ENCODE peak calls at places on chromosomes 6 and 20, in six cellular contexts. X, M, A, C, Z and B are unnamed samples. For H3K4me1, the result is how much of the 10 kb centered on the place peaks cover.

GRCh38 chr6:155270566-155271091 is 6.8 kb downstream of the CLDN20 start:
- DNase-seq in X (no peak), M (no peak), A (no peak), C (no peak), Z (peak), B (no peak)

GRCh38 chr20:34570859-34571306 is 12.4 kb downstream of the MAP1LC3A start:
- DNase-seq in X (no peak), M (peak), A (no peak), C (no peak), Z (no peak), B (peak)

GRCh38 chr6:52293067-52293466 is 8.5 kb upstream of the MCM3 start:
- DNase-seq in X (no peak), M (no peak), A (peak), C (no peak), Z (no peak), B (no peak)

GRCh38 chr6:21587182-21587924 is 6.2 kb upstream of the SOX4 start:
- DNase-seq in X (peak), M (peak), A (peak), C (peak), Z (peak), B (peak)

GRCh38 chr20:10312111-10312510 is 93.5 kb downstream of the SNAP25 start:
- DNase-seq in X (no peak), M (no peak), A (no peak), C (no peak), Z (no peak), B (peak)

GRCh38 chr6:3310051-3310448 is 51.3 kb downstream of the PSMG4 start:
- DNase-seq in X (no peak), M (no peak), A (no peak), C (no peak), Z (no peak), B (no peak)

GRCh38 chr6:159213401-159213800 is 44.2 kb downstream of the FNDC1 start:
- DNase-seq in X (no peak), M (no peak), A (no peak), C (no peak), Z (no peak), B (peak)

GRCh38 chr6:63643862-63644261 is 8.3 kb downstream of the PHF3 start:
- DNase-seq in X (no peak), M (no peak), A (no peak), C (peak), Z (no peak), B (peak)

GRCh38 chr6:33276864-33277662 is at the start of gene B3GALT4:
- DNase-seq in X (no peak), M (peak), A (peak), C (no peak), Z (peak), B (peak)

GRCh38 chr6:132865364-132865763 is 51.0 kb downstream of the RPS12 start:
- DNase-seq in X (no peak), M (no peak), A (no peak), C (no peak), Z (no peak), B (no peak)

GRCh38 chr20:52482049-52482448 is 290.5 kb upstream of the ZFP64 start:
- DNase-seq in X (no peak), M (no peak), A (no peak), C (no peak), Z (no peak), B (peak)

GRCh38 chr20:38685853-38686473 is 38.3 kb upstream of the SLC32A1 start:
- DNase-seq in X (no peak), M (peak), A (no peak), C (peak), Z (peak), B (peak)

GRCh38 chr6:131136021-131136847 is 967 bp downstream of the AKAP7 start:
- DNase-seq in X (no peak), M (peak), A (no peak), C (no peak), Z (no peak), B (peak)

GRCh38 chr20:1209447-1210387 is 6.5 kb downstream of the C20orf202 start:
- DNase-seq in X (peak), M (peak), A (no peak), C (no peak), Z (no peak), B (peak)

GRCh38 chr6:20159098-20159497 is 53.2 kb downstream of the MBOAT1 start:
- DNase-seq in X (no peak), M (no peak), A (no peak), C (no peak), Z (no peak), B (no peak)

GRCh38 chr6:78629154-78629721 is 238.1 kb upstream of the IRAK1BP1 start:
- DNase-seq in X (no peak), M (no peak), A (peak), C (no peak), Z (no peak), B (peak)

GRCh38 chr6:165245287-165245686 is 64.1 kb downstream of the C6orf118 start:
- DNase-seq in X (no peak), M (peak), A (peak), C (no peak), Z (peak), B (peak)

GRCh38 chr6:131979515-131980337 is 28.6 kb upstream of the CCN2 start:
- DNase-seq in X (no peak), M (peak), A (no peak), C (no peak), Z (no peak), B (peak)

DNA sequence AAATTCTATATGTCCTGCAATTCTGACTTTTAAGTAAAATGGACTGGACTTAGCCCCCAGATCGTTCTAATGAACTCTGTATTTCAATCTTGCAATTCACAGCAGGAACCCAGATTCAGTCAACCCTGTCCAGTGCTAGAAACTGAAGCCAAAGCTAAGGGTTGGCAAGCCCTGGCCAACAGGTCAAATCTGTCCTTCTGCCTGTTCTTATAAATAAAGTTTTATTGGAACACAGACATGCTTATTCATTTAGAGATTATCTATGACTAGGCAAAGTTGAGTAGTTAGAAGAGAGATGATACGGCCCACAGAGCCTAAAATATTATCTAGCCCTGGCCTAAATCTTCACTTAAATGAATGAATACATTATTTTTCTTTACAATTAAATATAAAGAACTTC is 339.2 kb upstream of the JARID2 start:
- DNase-seq in X (no peak), M (no peak), A (no peak), C (no peak), Z (no peak), B (no peak)
- H3K9ac ChIP-seq in X (no peak), M (no peak), A (no peak), C (no peak), Z (no peak), B (no peak)

DNA sequence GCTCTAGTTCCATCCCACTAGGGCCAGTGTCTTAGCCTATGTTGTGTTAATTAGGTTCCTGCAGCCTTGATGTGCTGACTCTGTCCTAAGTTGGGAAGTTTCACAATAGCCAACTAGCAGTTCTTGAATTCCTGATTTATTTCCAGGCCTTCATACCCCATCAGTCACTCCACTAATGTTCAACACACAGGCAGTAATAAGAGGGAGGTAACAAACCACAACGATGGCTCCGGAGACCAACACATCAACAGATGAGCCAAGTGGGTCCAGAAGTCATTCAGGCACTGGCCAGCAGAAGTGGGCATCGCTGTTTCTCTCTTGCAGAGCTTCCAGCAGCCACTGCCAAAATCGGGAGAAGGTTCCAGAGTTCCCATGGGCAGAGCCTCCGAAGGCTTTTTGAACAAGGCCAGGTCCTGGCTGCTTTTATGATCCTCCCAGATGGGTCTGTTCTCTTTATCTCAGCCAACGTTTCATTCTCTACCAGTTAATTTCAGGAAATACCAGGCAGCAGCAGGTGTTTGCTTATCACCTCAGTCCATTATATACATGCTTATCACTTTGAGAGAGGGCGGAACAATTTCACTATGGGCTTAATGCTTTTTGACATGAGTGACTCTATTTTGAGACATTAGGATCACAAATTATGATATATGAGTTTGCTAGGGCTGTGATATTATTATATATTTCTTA is 48.5 kb upstream of the NOP56 start:
- DNase-seq in X (no peak), M (no peak), A (peak), C (no peak), Z (no peak), B (no peak)
- H3K4me1 ChIP-seq in X (under half), M (under half), A (under half), C (under half), Z (under half), B (under half)

DNA sequence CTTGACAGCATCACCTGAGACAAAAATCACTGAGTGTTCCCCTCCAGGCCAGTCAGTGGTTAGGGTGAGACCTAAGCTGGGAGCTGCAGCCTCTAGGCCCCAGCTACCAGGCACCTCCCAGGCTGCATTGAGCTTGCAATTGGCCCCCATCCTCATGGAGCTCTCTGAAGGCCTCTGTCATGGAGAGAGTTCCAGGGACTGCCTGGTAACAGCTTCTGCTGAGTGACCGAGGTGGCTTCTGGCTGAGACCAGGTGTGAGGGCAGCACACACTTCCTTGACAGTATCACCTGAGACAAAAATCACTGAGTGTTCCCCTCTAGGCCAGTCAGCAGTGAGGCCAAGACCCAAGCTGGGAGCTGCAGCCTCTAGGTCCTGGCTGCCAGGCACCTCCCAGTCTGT is 283.0 kb downstream of the SMOC2 start:
- DNase-seq in X (no peak), M (no peak), A (no peak), C (no peak), Z (no peak), B (no peak)
- TF ChIP-seq EZH2phosphoT487 in X (no peak), M (no peak), A (no peak), C (no peak), Z (no peak), B (no peak)

GRCh38 chr20:23455641-23456040 is 3.0 kb upstream of the CST11 start:
- DNase-seq in X (no peak), M (no peak), A (no peak), C (no peak), Z (no peak), B (no peak)

GRCh38 chr20:23453944-23454543 is 1.4 kb upstream of the CST11 start:
- DNase-seq in X (no peak), M (no peak), A (no peak), C (no peak), Z (no peak), B (no peak)

GRCh38 chr20:23454816-23455215 is 2.1 kb upstream of the CST11 start:
- DNase-seq in X (no peak), M (no peak), A (no peak), C (no peak), Z (no peak), B (no peak)

GRCh38 chr20:23456873-23457272 is 4.2 kb upstream of the CST11 start:
- DNase-seq in X (no peak), M (no peak), A (no peak), C (no peak), Z (no peak), B (no peak)

DNA sequence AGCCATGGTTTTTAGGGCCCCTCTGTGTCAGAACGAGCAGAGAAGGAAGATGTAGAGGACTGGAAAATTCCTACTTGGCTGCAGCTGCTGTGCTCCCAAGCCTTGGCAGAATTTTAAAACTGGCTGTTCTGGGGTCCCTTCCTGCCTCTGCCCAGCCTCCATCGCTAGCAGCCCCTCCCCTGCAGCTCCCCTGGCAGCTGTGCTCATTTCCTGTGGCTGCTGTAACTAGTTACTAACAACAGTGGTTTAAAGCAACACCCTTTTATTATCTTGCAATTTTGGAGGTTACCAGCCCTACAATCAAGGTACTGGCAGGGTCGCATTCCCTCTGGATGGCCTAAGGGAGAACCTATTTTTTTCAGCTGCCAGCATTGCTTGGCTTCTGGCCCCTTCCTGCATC is 3.7 kb upstream of the CST11 start:
- DNase-seq in X (no peak), M (no peak), A (no peak), C (no peak), Z (no peak), B (no peak)
- H3K9ac ChIP-seq in X (no peak), M (no peak), A (no peak), C (no peak), Z (no peak), B (no peak)

DNA sequence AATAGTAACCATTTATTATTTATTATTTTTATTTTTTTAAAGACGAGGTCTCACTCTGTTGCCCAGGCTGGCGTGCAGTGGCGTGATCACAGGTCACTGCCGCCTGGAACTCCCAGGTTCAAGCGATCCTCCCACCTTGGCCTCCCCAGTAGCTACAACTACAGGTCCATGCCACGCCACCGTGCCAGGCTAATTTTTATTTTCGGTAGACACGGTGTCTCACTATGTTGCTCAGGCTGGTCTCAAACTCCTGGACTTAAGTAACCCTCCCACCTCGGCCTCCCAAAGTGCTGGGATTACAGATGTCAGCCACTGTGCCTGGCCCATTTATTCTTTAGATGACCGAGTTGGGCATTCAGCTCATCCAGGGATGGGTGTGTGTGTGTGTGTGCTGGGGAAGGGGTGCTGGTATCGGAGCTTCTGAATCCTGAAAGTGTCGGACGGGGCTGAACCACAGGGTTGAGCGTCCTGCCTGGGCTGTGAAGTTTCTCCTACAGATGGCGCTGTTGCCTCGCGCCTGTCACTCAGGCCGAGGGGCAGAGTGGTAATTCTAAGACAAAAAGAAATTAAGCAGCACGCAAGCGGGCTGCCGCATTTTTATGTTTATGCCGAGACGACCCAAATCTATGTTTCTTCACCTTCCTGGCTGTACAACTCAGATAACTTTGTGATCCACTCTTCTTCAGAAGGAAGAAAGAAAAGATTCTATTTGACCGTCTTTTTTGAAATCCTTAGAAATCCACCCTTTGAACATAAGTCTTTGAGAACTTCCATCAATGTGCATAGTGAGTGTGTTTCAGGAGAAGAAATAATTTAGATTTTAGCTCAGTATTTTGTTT is 252.8 kb downstream of the CDH26 start:
- DNase-seq in X (peak), M (peak), A (peak), C (peak), Z (peak), B (peak)
- H3K4me1 ChIP-seq in X (under half), M (under half), A (under half), C (under half), Z (under half), B (under half)